ENCODE peak calls at places on chromosome 2, in six cellular contexts. P is colonic mucosa, R is fibroblast of lung, I is mammary epithelial cell, U is heart right ventricle, X is uterus. V is an unnamed sample.

GRCh38 chr2:182852787-182853186 is 13.7 kb downstream of the FRZB start:
- DNase-seq in R (peak; percentile 45), I (no peak), P (no peak), U (no peak), X (no peak), V (no peak)

GRCh38 chr2:236179653-236180500 is 11.7 kb upstream of the GBX2 start:
- DNase-seq in U (no peak), R (peak; percentile 83), I (peak; percentile 49), X (no peak), P (no peak), V (no peak)

GRCh38 chr2:225192869-225193268 is 150.6 kb upstream of the DOCK10 start:
- DNase-seq in U (no peak), P (no peak), X (no peak), I (no peak), R (peak; percentile 37), V (no peak)

GRCh38 chr2:149732730-149733290 is 145.2 kb upstream of the MMADHC start:
- DNase-seq in P (peak; percentile 18), U (no peak), I (no peak), R (no peak), X (no peak), V (no peak)

GRCh38 chr2:27714053-27714452 is 50.4 kb downstream of the SLC4A1AP start:
- DNase-seq in R (no peak), P (no peak), X (no peak), U (no peak), I (no peak), V (no peak)

GRCh38 chr2:233832869-233833812 is 21.2 kb downstream of the HJURP start:
- DNase-seq in P (no peak), I (peak; percentile 63), R (peak; percentile 69), U (no peak), X (peak; percentile 25), V (peak; percentile 71)

GRCh38 chr2:14074691-14075090 is 557.8 kb upstream of the LRATD1 start:
- DNase-seq in R (no peak), X (no peak), P (no peak), U (no peak), I (no peak), V (no peak)

GRCh38 chr2:118431188-118431562 is 342.9 kb downstream of the INSIG2 start:
- DNase-seq in I (peak; percentile 56), X (no peak), R (peak; percentile 64), P (no peak), U (no peak), V (no peak)

GRCh38 chr2:122062506-122062905 is 307.1 kb downstream of the TSN start:
- DNase-seq in P (no peak), I (no peak), U (no peak), R (peak; percentile 23), X (no peak), V (no peak)

GRCh38 chr2:221529943-221530652 is 42.0 kb downstream of the EPHA4 start:
- DNase-seq in U (no peak), I (peak; percentile 92), P (no peak), R (peak; percentile 80), X (no peak), V (no peak)

GRCh38 chr2:70305531-70305930 is 3.7 kb upstream of the FAM136A start:
- DNase-seq in U (no peak), R (no peak), I (peak; percentile 24), P (no peak), X (no peak), V (no peak)

GRCh38 chr2:197972017-197972416 is 167.6 kb downstream of the PLCL1 start:
- DNase-seq in R (peak; percentile 73), I (peak; percentile 30), X (peak; percentile 20), P (peak; percentile 29), U (no peak), V (peak; percentile 52)

GRCh38 chr2:31535753-31536152 is 45.0 kb downstream of the SRD5A2 start:
- DNase-seq in R (no peak), U (no peak), X (no peak), P (no peak), I (no peak), V (no peak)

GRCh38 chr2:221808488-221808887 is 236.4 kb upstream of the EPHA4 start:
- DNase-seq in R (no peak), X (no peak), I (no peak), P (no peak), U (no peak), V (no peak)

DNA sequence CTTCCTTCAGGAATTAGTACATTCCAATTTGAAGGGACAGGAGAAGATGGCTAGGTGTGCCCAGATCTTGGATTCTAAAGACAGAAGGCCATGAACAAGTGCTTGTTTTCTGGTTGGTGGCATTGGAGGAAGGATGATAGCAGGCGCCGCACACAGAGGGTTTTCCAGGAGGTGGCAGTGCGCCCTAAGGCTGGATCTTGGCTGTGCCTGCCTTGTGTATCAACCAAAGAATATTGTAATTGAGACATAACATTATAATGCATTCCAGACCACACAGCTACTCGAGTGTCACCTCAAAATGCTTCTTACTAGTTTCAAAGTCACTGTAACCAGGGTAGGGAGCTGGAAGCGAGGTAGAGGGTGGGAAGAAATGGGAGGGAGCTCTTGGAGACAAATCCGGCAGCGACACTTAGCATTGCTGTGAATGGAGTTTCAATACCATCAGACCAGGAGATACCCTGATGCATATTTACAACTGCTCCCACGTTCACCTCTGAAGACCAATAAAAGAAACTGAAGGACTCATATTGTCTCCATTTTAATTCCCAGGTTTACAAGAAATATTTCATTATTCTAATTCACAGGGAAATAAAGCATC is 42.5 kb downstream of the CPO start:
- DNase-seq in R (peak; percentile 63), U (peak; percentile 76), I (peak; percentile 64), X (peak; percentile 70), P (peak; percentile 27), V (peak; percentile 64)
- H3K4me3 ChIP-seq in R (no peak overlapping the region), U (no peak overlapping the region), I (no peak overlapping the region), X (no peak overlapping the region), P (no peak overlapping the region), V (no peak overlapping the region)

GRCh38 chr2:2577366-2577765 is 246.3 kb upstream of the MYT1L start:
- DNase-seq in U (no peak), P (no peak), R (no peak), X (no peak), I (no peak), V (no peak)
- H3K9me3 ChIP-seq in U (no peaks in the 10 kb centered on the region), P (no peaks in the 10 kb centered on the region), R (peaks cover 13% of the 10 kb centered on the region), X (no peaks in the 10 kb centered on the region), I (peaks cover 41% of the 10 kb centered on the region), V (no peaks in the 10 kb centered on the region)

DNA sequence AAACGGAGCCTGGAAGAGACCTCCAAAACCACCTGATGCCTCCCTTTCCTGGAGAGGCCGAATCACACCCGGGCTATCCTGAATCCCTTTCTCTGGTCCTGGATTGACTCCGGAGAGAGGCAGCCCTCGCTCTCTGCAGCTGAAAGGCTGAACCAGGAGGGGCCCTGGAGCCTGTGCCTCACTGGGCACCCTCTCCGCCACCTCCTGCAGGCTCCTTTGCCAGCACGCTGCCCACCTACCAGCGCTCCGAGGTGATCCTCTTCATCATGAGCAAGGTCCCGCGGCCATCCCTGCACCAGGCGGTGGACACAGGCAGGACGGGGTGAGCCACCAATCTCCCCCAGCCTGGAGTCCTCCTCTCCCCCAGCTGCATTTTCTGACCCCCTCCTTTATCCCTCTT is 35.7 kb downstream of the POMC start:
- DNase-seq in R (no peak), P (no peak), I (no peak), U (no peak), X (no peak), V (no peak)
- H3K27me3 ChIP-seq in R (peaks cover 2% of the 10 kb centered on the region), P (peaks cover 4% of the 10 kb centered on the region), I (peaks cover 15% of the 10 kb centered on the region), U (no peaks in the 10 kb centered on the region), X (no peaks in the 10 kb centered on the region), V (peaks cover 9% of the 10 kb centered on the region)

DNA sequence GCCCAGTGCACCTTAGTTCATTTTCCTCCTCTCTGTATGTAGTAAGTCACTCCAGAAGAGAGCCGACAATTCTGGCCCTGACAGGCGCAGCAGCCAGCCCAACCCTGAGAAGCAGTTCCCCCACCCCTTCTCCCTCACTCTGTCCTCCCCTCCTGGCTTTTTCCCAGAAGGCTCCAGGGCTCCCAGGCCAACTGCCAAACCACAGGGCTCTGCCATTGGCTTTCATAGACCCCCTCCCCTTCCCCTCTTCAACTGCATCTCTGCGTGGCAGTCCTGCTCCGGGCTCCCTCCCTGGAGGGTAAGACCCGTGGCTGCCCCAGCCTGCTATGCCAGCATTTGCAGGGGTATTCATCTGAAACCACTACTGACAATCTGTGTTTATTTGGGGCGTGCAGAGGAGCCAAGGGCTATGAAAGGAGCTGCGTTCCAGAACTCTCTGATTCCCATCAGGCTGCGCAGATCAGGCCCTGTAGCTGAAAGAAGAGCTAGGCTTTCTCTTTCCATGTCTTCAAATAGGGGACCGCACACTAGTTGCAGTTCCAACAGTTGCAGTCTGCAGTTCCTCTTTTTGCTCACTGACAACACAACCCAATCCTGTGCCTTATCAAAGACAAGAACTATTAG is 388.6 kb upstream of the TNP1 start:
- DNase-seq in U (peak; percentile 72), I (no peak), R (peak; percentile 84), X (peak; percentile 85), P (peak; percentile 59), V (no peak)
- H3K4me3 ChIP-seq in U (peak overlapping the region; percentile 16), I (no peak overlapping the region), R (no peak overlapping the region), X (no peak overlapping the region), P (no peak overlapping the region), V (no peak overlapping the region)

GRCh38 chr2:95314598-95314963 is 17.4 kb downstream of the KCNIP3 start:
- DNase-seq in P (no peak), X (no peak), U (no peak), R (no peak), I (no peak), V (no peak)

GRCh38 chr2:95315801-95316411 is 18.8 kb downstream of the KCNIP3 start:
- DNase-seq in P (no peak), U (no peak), I (peak; percentile 99), R (peak; percentile 91), X (no peak), V (peak; percentile 86)

GRCh38 chr2:95316466-95317122 is 19.4 kb downstream of the KCNIP3 start:
- DNase-seq in R (peak; percentile 84), X (no peak), P (no peak), U (peak; percentile 0), I (peak; percentile 33), V (peak; percentile 91)

GRCh38 chr2:95313296-95314265 is 16.4 kb downstream of the KCNIP3 start:
- DNase-seq in X (no peak), I (peak; percentile 28), P (no peak), U (peak; percentile 1), R (no peak), V (no peak)

DNA sequence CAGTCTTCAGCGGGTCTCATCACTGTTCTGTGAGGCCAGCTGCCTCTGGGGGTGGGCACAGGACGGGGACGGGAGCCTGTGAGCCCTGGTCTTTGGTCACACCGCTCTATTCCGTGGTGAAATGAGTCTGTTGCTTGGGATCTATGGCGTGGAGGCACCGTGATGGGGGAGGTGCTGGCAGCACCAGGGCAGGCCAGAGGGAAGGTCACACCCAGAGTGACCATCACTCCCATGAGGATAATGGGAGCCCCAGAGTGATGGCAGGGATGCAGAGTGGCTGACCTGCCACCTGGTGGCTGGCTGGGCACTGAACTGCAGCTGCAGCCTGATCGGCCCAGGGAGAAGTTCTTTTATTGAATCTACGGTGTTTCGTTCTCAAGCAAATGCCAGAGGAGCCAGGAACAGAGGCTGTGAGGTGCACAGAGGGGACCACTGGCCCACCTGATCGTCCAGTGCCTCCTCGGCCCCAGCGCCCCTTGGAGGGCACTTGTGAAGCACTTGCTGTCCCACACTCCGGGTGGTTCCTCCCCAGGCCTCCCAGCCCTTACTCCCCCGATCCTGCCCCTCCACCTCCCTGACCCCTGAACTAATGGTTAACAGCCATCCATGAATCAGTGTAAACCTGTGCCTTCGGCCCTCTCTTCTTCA is 17.9 kb downstream of the KCNIP3 start:
- DNase-seq in I (peak; percentile 62), P (peak; percentile 49), U (peak; percentile 32), X (no peak), R (peak; percentile 36), V (peak; percentile 58)
- H3K9me3 ChIP-seq in I (no peaks in the 10 kb centered on the region), P (no peaks in the 10 kb centered on the region), U (no peaks in the 10 kb centered on the region), X (no peaks in the 10 kb centered on the region), R (no peaks in the 10 kb centered on the region), V (no peaks in the 10 kb centered on the region)